ENCODE peak calls at places on chromosomes 16 and 17, in five cellular contexts. One of them, this sample, is unnamed. For H3K27me3, the result is how much of the 10 kb centered on the place peaks cover.

GRCh38 chr17:52064791-52065211 is 93.7 kb downstream of the CA10 start:
- ATAC-seq in upper lobe of left lung: no peak
- ATAC-seq in GM12878: no peak
- ATAC-seq in K562: no peak
- ATAC-seq in HepG2: no peak
- ATAC-seq in this sample: no peak

GRCh38 chr16:49472598-49472997 is 99.0 kb downstream of the C16orf78 start:
- ATAC-seq in GM12878: no peak
- ATAC-seq in K562: no peak
- ATAC-seq in upper lobe of left lung: no peak
- ATAC-seq in HepG2: no peak
- ATAC-seq in this sample: no peak

GRCh38 chr17:31509805-31510177 is 118.3 kb downstream of the RAB11FIP4 start:
- ATAC-seq in GM12878: no peak
- ATAC-seq in HepG2: no peak
- ATAC-seq in upper lobe of left lung: no peak
- ATAC-seq in K562: no peak
- ATAC-seq in this sample: no peak

GRCh38 chr16:10080031-10080772 is 102.0 kb downstream of the GRIN2A start:
- ATAC-seq in GM12878: no peak
- ATAC-seq in HepG2: peak
- ATAC-seq in upper lobe of left lung: peak
- ATAC-seq in K562: no peak
- ATAC-seq in this sample: peak

GRCh38 chr16:88017006-88017405 is 65.8 kb downstream of the BANP start:
- ATAC-seq in HepG2: no peak
- ATAC-seq in GM12878: no peak
- ATAC-seq in K562: no peak
- ATAC-seq in upper lobe of left lung: no peak
- ATAC-seq in this sample: no peak

GRCh38 chr17:47704116-47704515 is 10.2 kb downstream of the TBKBP1 start:
- ATAC-seq in upper lobe of left lung: no peak
- ATAC-seq in K562: no peak
- ATAC-seq in HepG2: no peak
- ATAC-seq in GM12878: peak
- ATAC-seq in this sample: no peak

GRCh38 chr16:81567987-81568748 is 123.6 kb downstream of the CMIP start:
- ATAC-seq in HepG2: peak
- ATAC-seq in K562: no peak
- ATAC-seq in upper lobe of left lung: peak
- ATAC-seq in GM12878: no peak
- ATAC-seq in this sample: peak

GRCh38 chr17:17348872-17349723 is 45.9 kb downstream of the NT5M start:
- ATAC-seq in upper lobe of left lung: no peak
- ATAC-seq in K562: no peak
- ATAC-seq in HepG2: no peak
- ATAC-seq in GM12878: no peak
- ATAC-seq in this sample: no peak

GRCh38 chr16:85577899-85578598 is 35.1 kb upstream of the GSE1 start:
- ATAC-seq in GM12878: no peak
- ATAC-seq in upper lobe of left lung: no peak
- ATAC-seq in HepG2: no peak
- ATAC-seq in K562: no peak
- ATAC-seq in this sample: no peak

GRCh38 chr17:37019745-37020129 is 71.0 kb downstream of the AATF start:
- ATAC-seq in HepG2: no peak
- ATAC-seq in upper lobe of left lung: no peak
- ATAC-seq in GM12878: no peak
- ATAC-seq in K562: no peak
- ATAC-seq in this sample: no peak

GRCh38 chr17:8469964-8470363 is 34.3 kb downstream of the NDEL1 start:
- ATAC-seq in K562: no peak
- ATAC-seq in HepG2: no peak
- ATAC-seq in upper lobe of left lung: peak
- ATAC-seq in GM12878: no peak
- ATAC-seq in this sample: no peak

GRCh38 chr16:4570688-4571321 is 14.7 kb downstream of the C16orf96 start:
- ATAC-seq in GM12878: no peak
- ATAC-seq in upper lobe of left lung: no peak
- ATAC-seq in K562: no peak
- ATAC-seq in HepG2: no peak
- ATAC-seq in this sample: no peak

GRCh38 chr17:57554826-57555635 is 190.1 kb downstream of the CCDC182 start:
- ATAC-seq in upper lobe of left lung: no peak
- ATAC-seq in K562: no peak
- ATAC-seq in GM12878: no peak
- ATAC-seq in HepG2: no peak
- ATAC-seq in this sample: no peak

GRCh38 chr16:72473631-72474030 is 301.7 kb upstream of the PMFBP1 start:
- ATAC-seq in K562: no peak
- ATAC-seq in GM12878: no peak
- ATAC-seq in upper lobe of left lung: no peak
- ATAC-seq in HepG2: no peak
- ATAC-seq in this sample: no peak

GRCh38 chr17:44850612-44851011 is 2.9 kb downstream of the HIGD1B start:
- ATAC-seq in K562: no peak
- ATAC-seq in GM12878: no peak
- ATAC-seq in upper lobe of left lung: no peak
- ATAC-seq in HepG2: no peak
- ATAC-seq in this sample: no peak

GRCh38 chr16:80989801-80990200 is 16.9 kb downstream of the CMC2 start:
- ATAC-seq in GM12878: no peak
- ATAC-seq in HepG2: no peak
- ATAC-seq in K562: no peak
- ATAC-seq in upper lobe of left lung: no peak
- ATAC-seq in this sample: no peak

GRCh38 chr17:61002316-61002736 is 324.7 kb downstream of the BCAS3 start:
- ATAC-seq in GM12878: peak
- ATAC-seq in K562: no peak
- ATAC-seq in HepG2: no peak
- ATAC-seq in upper lobe of left lung: no peak
- ATAC-seq in this sample: no peak

GRCh38 chr16:89863741-89864391 is 9.5 kb upstream of the TCF25 start:
- ATAC-seq in K562: no peak
- ATAC-seq in HepG2: no peak
- ATAC-seq in GM12878: peak
- ATAC-seq in upper lobe of left lung: peak
- ATAC-seq in this sample: peak

GRCh38 chr16:12458591-12459400 is 344.9 kb downstream of the CPPED1 start:
- ATAC-seq in GM12878: peak
- ATAC-seq in K562: peak
- ATAC-seq in upper lobe of left lung: peak
- ATAC-seq in HepG2: peak
- ATAC-seq in this sample: peak

GRCh38 chr17:9818760-9819159 is 3.1 kb downstream of the GSG1L2 start:
- ATAC-seq in GM12878: no peak
- ATAC-seq in K562: no peak
- ATAC-seq in upper lobe of left lung: no peak
- ATAC-seq in HepG2: no peak
- ATAC-seq in this sample: no peak

GRCh38 chr17:57911834-57912673 is 43.2 kb downstream of the CUEDC1 start:
- ATAC-seq in HepG2: peak
- ATAC-seq in upper lobe of left lung: peak
- ATAC-seq in K562: no peak
- ATAC-seq in GM12878: no peak
- ATAC-seq in this sample: peak

GRCh38 chr16:78729687-78730086 is 630.2 kb downstream of the WWOX start:
- ATAC-seq in upper lobe of left lung: no peak
- ATAC-seq in HepG2: peak
- ATAC-seq in K562: no peak
- ATAC-seq in GM12878: peak
- ATAC-seq in this sample: no peak

GRCh38 chr17:41530062-41531048 is 2.2 kb upstream of the KRT19 start:
- ATAC-seq in GM12878: no peak
- ATAC-seq in HepG2: peak
- ATAC-seq in upper lobe of left lung: peak
- ATAC-seq in K562: peak
- ATAC-seq in this sample: no peak

GRCh38 chr17:8481089-8481488 is 45.4 kb downstream of the NDEL1 start:
- ATAC-seq in upper lobe of left lung: no peak
- ATAC-seq in HepG2: no peak
- ATAC-seq in GM12878: no peak
- ATAC-seq in K562: no peak
- ATAC-seq in this sample: no peak

GRCh38 chr17:38705523-38705802 is 390 bp downstream of the MLLT6 start:
- ATAC-seq in HepG2: no peak
- ATAC-seq in upper lobe of left lung: no peak
- ATAC-seq in GM12878: no peak
- ATAC-seq in K562: no peak
- ATAC-seq in this sample: no peak

GRCh38 chr17:45123076-45123770 is 9.1 kb downstream of the PLCD3 start:
- ATAC-seq in GM12878: no peak
- ATAC-seq in K562: no peak
- ATAC-seq in upper lobe of left lung: no peak
- ATAC-seq in HepG2: peak
- ATAC-seq in this sample: no peak

GRCh38 chr17:59093145-59093701 is 13.5 kb downstream of the TRIM37 start:
- ATAC-seq in HepG2: no peak
- ATAC-seq in upper lobe of left lung: peak
- ATAC-seq in K562: peak
- ATAC-seq in GM12878: no peak
- ATAC-seq in this sample: peak

GRCh38 chr17:59097876-59098275 is 8.8 kb downstream of the TRIM37 start:
- ATAC-seq in GM12878: no peak
- ATAC-seq in HepG2: no peak
- ATAC-seq in K562: no peak
- ATAC-seq in upper lobe of left lung: no peak
- ATAC-seq in this sample: no peak

GRCh38 chr17:59093702-59094231 is 12.9 kb downstream of the TRIM37 start:
- ATAC-seq in HepG2: no peak
- ATAC-seq in K562: peak
- ATAC-seq in upper lobe of left lung: peak
- ATAC-seq in GM12878: peak
- ATAC-seq in this sample: peak

GRCh38 chr17:59094921-59095530 is 11.7 kb downstream of the TRIM37 start:
- ATAC-seq in GM12878: no peak
- ATAC-seq in K562: peak
- ATAC-seq in upper lobe of left lung: no peak
- ATAC-seq in HepG2: no peak
- ATAC-seq in this sample: no peak
- H3K27me3 ChIP-seq in GM12878: under half
- H3K27me3 ChIP-seq in K562: under half
- H3K27me3 ChIP-seq in upper lobe of left lung: under half
- H3K27me3 ChIP-seq in HepG2: under half
- H3K27me3 ChIP-seq in this sample: under half

DNA sequence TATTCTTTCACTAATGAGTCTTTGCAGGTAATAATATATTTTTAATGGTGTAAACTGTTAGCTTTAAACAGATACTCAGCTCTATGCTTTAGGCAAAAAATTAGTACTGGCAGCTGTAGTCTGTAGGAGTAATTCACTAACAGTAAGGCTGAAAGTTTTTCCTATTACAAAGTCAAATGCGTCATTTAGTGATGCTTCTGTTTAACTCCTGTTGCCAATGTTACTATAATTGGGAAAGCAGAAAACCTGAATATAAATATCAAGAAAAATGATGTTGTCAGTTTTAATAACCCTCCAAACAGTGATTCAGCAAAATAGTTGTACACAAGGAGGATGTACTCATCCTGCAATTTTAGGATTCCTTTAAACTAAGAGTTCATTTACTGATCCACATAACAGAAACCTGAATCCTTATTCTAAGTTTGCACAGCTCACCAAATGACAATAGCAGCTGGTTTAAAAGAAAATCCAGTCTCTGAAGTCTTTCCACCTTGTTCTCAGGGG is 4.3 kb downstream of the CDR2 start:
- ATAC-seq in K562: no peak
- ATAC-seq in upper lobe of left lung: no peak
- ATAC-seq in HepG2: no peak
- ATAC-seq in GM12878: no peak
- ATAC-seq in this sample: peak
- TF ChIP-seq EP300 in K562: no peak
- TF ChIP-seq EP300 in upper lobe of left lung: no peak
- TF ChIP-seq EP300 in HepG2: no peak
- TF ChIP-seq EP300 in GM12878: no peak
- TF ChIP-seq EP300 in this sample: peak

DNA sequence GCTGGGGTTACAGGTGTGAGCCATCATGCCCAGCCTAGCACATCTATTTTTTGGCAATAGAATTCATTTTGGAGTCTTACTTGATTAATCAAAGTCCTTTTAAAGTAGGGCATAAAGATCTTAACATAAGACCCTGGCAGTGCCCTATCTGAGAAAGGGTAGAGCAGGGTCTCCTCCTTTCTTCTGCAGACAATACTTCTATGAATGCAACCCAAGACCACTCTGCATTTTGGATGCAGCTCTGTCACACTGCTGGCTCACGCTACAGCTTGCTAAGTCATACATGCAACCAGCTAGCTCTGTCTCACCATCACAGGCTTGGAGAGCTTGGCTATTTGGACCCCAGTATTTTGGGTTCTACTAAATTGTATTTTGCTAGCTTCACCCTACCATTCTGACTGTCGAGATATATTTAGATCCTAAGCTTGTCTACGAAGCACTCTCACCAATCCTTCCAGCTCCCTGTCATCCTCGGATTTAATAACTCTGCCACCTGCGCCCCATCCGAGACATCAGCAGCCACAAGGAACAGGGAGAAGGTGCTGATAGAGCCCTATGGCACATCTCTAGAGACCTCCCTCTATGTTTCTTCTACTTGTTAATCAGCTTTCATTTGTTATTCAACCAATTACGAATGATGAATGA is 45.1 kb downstream of the RBFOX3 start:
- ATAC-seq in upper lobe of left lung: no peak
- ATAC-seq in HepG2: no peak
- ATAC-seq in K562: no peak
- ATAC-seq in GM12878: no peak
- ATAC-seq in this sample: no peak
- H3K27me3 ChIP-seq in upper lobe of left lung: under half
- H3K27me3 ChIP-seq in HepG2: under half
- H3K27me3 ChIP-seq in K562: under half
- H3K27me3 ChIP-seq in GM12878: under half
- H3K27me3 ChIP-seq in this sample: under half

DNA sequence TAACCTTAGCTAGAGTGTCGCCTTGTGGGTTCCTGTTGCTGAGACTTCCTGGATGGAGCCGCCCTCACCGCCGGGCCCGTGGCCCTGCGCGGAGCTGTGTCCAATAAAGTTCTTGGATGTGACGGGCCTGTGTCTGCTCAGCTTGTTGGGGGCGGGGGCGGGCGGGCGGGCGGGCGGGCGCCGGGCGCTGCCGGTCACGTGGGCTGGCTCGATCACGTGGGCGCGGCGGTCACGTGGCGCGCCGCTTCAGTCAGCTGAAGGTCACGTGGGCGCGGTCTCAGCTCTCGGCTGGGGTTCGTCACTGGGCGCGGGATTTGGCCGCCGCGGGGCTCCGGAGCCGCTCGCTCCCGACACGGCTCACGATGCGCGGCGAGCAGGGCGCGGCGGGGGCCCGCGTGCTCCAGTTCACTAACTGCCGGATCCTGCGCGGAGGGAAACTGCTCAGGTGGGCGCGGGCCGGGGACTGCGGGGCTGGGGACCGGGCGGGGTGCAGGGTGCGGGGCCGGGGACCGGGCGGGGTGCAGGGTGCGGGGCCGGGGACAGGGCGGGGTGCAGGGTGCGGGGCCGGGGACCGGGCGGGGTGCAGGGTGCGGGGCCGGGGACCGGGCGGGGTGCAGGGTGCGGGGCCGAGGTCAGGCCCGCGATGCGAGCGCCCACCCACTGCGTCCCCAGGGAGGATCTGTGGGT is at the start of gene AMDHD2:
- ATAC-seq in HepG2: peak
- ATAC-seq in upper lobe of left lung: peak
- ATAC-seq in K562: peak
- ATAC-seq in GM12878: peak
- ATAC-seq in this sample: peak
- TF ChIP-seq EP300 in HepG2: no peak
- TF ChIP-seq EP300 in upper lobe of left lung: no peak
- TF ChIP-seq EP300 in K562: no peak
- TF ChIP-seq EP300 in GM12878: no peak
- TF ChIP-seq EP300 in this sample: no peak